ENCODE peak calls at places on chromosomes 13 and 19, in five cellular contexts. T, E, G, W and S are unnamed samples.

GRCh38 chr19:947707-948533 is 22.1 kb downstream of the ARID3A start:
- DNase-seq in W (no peak), T (peak), E (no peak), G (no peak), S (no peak)

GRCh38 chr19:14375055-14375581 is 6.1 kb upstream of the ADGRE5 start:
- DNase-seq in W (no peak), T (no peak), E (no peak), G (no peak), S (no peak)

GRCh38 chr13:30618186-30618937 is 642 bp downstream of the USPL1 start:
- DNase-seq in W (peak), T (no peak), G (no peak), E (peak), S (no peak)

GRCh38 chr19:43318203-43318602 is 35.3 kb upstream of the CD177 start:
- DNase-seq in E (no peak), G (no peak), T (no peak), W (no peak), S (no peak)

GRCh38 chr13:110379905-110380341 is 72.8 kb downstream of the COL4A2 start:
- DNase-seq in E (no peak), W (no peak), G (no peak), T (no peak), S (peak)

GRCh38 chr13:90896022-90896421 is 451.5 kb upstream of the MIR17HG start:
- DNase-seq in W (no peak), T (no peak), E (no peak), G (no peak), S (no peak)

GRCh38 chr19:49073514-49074378 is 1.2 kb upstream of the KCNA7 start:
- DNase-seq in E (peak), T (no peak), W (peak), G (no peak), S (no peak)

GRCh38 chr13:29227560-29227959 is 367.9 kb downstream of the SLC7A1 start:
- DNase-seq in T (no peak), W (no peak), G (no peak), E (no peak), S (no peak)

GRCh38 chr13:105410602-105411001 is 1124.9 kb downstream of the EFNB2 start:
- DNase-seq in E (peak), T (no peak), W (peak), G (peak), S (peak)

GRCh38 chr13:89925107-89925506 is 1422.4 kb upstream of the MIR17HG start:
- DNase-seq in T (no peak), W (peak), E (peak), G (no peak), S (no peak)

GRCh38 chr19:34556500-34556899 is 74.9 kb downstream of the WTIP start:
- DNase-seq in T (no peak), G (no peak), W (peak), E (peak), S (peak)

GRCh38 chr19:49390978-49391304 is 2.9 kb downstream of the KASH5 start:
- DNase-seq in W (no peak), E (no peak), G (no peak), T (no peak), S (no peak)

GRCh38 chr13:37360556-37360955 is 238.0 kb downstream of the POSTN start:
- DNase-seq in G (no peak), E (no peak), W (no peak), T (no peak), S (no peak)

GRCh38 chr19:41745761-41746160 is 9.6 kb upstream of the CEACAM6 start:
- DNase-seq in T (no peak), W (no peak), G (no peak), E (no peak), S (no peak)

GRCh38 chr13:109569938-109570711 is 216.3 kb downstream of the IRS2 start:
- DNase-seq in E (no peak), G (no peak), W (no peak), T (peak), S (no peak)

GRCh38 chr13:76833465-76833864 is 52.7 kb downstream of the KCTD12 start:
- DNase-seq in T (no peak), W (no peak), E (no peak), G (no peak), S (no peak)

GRCh38 chr13:97226788-97227627 is 4.9 kb downstream of the MBNL2 start:
- DNase-seq in W (no peak), E (peak), T (no peak), G (no peak), S (peak)

GRCh38 chr13:38879278-38879677 is 111.4 kb downstream of the STOML3 start:
- DNase-seq in T (no peak), E (no peak), W (no peak), G (no peak), S (no peak)

GRCh38 chr13:38888309-38888708 is 102.3 kb downstream of the STOML3 start:
- DNase-seq in E (no peak), T (no peak), G (peak), W (no peak), S (no peak)

GRCh38 chr13:38880397-38880796 is 110.2 kb downstream of the STOML3 start:
- DNase-seq in T (no peak), W (no peak), G (no peak), E (no peak), S (no peak)

GRCh38 chr13:38883783-38884182 is 106.8 kb downstream of the STOML3 start:
- DNase-seq in E (no peak), T (no peak), G (no peak), W (no peak), S (no peak)
- TF ChIP-seq SUZ12 in E (no peak), T (no peak), G (no peak), W (no peak), S (no peak)

GRCh38 chr19:17719730-17720486 is 628 bp downstream of the MAP1S start:
- DNase-seq in E (no peak), T (no peak), W (no peak), G (no peak), S (no peak)
- TF ChIP-seq SUZ12 in E (no peak), T (no peak), W (no peak), G (no peak), S (no peak)

GRCh38 chr19:45424191-45425058 is 708 bp upstream of the ERCC1 start:
- DNase-seq in T (no peak), E (peak), W (peak), G (no peak), S (no peak)
- TF ChIP-seq SUZ12 in T (no peak), E (no peak), W (no peak), G (no peak), S (no peak)

DNA sequence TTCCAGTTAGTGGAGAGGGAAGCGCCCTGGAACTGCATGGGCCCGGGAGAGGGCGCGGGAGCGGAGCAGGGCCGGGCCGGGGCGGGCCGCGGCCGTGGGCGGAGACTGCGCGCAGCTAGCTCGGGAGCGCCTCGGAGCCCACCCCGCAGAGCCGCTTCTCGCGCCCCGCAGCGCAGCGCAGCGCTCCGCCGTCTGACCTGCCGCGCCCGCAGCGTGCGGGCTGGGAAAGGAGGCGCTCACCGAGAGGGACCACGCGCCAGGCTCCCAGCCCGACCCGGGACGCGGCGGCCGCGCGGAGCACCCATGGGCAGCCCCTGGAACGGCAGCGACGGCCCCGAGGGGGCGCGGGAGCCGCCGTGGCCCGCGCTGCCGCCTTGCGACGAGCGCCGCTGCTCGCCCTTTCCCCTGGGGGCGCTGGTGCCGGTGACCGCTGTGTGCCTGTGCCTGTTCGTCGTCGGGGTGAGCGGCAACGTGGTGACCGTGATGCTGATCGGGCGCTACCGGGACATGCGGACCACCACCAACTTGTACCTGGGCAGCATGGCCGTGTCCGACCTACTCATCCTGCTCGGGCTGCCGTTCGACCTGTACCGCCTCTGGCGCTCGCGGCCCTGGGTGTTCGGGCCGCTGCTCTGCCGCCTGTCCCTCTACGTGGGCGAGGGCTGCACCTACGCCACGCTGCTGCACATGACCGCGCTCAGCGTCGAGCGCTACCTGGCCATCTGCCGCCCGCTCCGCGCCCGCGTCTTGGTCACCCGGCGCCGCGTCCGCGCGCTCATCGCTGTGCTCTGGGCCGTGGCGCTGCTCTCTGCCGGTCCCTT is at the start of gene MLNR:
- DNase-seq in G (no peak), W (peak), T (no peak), E (peak), S (no peak)
- TF ChIP-seq SUZ12 in G (peak), W (no peak), T (no peak), E (no peak), S (no peak)

DNA sequence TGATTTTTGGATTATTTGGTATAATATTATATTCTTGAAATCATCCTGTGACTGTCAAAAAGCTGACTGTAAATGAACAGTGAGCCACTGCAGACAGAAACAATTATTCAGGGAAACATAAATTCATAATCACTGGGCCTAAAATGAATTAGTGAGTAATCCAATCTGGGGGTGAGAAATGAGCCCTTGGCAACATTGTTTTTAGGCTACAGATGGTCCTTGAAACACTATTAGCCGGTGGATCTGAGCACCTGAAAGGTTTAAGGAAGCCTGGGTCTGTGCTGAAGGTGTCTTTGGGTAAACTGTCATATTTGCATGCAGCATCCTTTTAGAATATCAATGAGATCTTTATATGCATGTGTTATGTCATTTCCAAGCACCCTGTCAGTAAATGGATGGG is 290.7 kb downstream of the ATP8A2 start:
- DNase-seq in E (no peak), T (no peak), G (no peak), W (no peak), S (no peak)
- TF ChIP-seq SUZ12 in E (no peak), T (no peak), G (no peak), W (no peak), S (no peak)

GRCh38 chr19:38375748-38376147 is 1.4 kb downstream of the PSMD8 start:
- DNase-seq in E (no peak), T (no peak), G (no peak), W (no peak), S (no peak)
- TF ChIP-seq SUZ12 in E (no peak), T (no peak), G (no peak), W (no peak), S (no peak)

GRCh38 chr19:52584686-52585085 is 14.6 kb downstream of the ZNF701 start:
- DNase-seq in T (no peak), G (no peak), E (no peak), W (no peak), S (no peak)
- TF ChIP-seq SUZ12 in T (no peak), G (no peak), E (no peak), W (no peak), S (no peak)

GRCh38 chr13:114025432-114026127 is 51.7 kb upstream of the C13orf46 start:
- DNase-seq in E (no peak), W (no peak), G (no peak), T (no peak), S (no peak)
- TF ChIP-seq SUZ12 in E (no peak), W (no peak), G (no peak), T (no peak), S (no peak)

GRCh38 chr19:39125199-39125553 is 410 bp upstream of the PAK4 start:
- DNase-seq in G (no peak), W (no peak), E (no peak), T (no peak), S (no peak)

GRCh38 chr19:39127812-39128510 is 2.4 kb downstream of the PAK4 start:
- DNase-seq in G (no peak), T (no peak), W (no peak), E (no peak), S (no peak)

GRCh38 chr19:39125554-39126311 is at the start of gene PAK4:
- DNase-seq in W (peak), T (peak), E (peak), G (peak), S (peak)

GRCh38 chr19:39126312-39126561 is 651 bp downstream of the PAK4 start:
- DNase-seq in W (no peak), T (no peak), G (no peak), E (no peak), S (no peak)

DNA sequence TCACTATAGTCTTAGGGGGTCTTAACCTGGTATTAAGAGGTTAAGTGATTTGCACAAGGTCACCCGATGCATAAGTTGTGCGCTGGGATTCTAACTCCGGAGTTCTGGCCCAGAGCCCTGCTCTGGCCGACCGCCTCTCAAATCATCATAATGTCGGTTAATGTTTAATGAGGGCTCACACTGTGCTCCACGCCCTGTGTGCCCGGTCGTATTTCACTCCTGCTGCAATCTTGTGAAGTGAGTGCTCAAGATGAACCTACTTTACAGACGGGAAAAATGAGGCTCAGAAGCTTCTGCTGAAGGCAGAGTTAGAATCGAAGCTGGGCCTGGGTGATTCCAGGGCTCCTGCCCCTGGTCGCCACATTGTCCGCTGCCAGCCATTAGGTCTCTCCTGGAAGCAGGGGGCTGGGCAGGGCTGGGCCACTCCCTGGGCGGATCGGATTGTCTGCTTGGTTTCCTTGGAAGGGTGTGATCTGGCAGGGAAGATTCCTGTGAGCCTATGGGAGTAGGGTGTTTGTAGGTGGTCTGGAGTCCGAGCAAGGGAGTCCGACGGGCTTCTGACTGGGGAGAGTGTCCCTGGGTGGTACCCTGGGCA is 1.1 kb downstream of the PAK4 start:
- DNase-seq in T (no peak), E (peak), W (peak), G (no peak), S (no peak)
- TF ChIP-seq SUZ12 in T (no peak), E (no peak), W (no peak), G (no peak), S (no peak)